ENCODE peak calls at places on chromosomes 2 and 18, in nine cellular contexts. H is stimulated activated CD4-positive, alpha-beta T cell treated with anti-CD3 and anti-CD28 coated beads, Interleukin-2, amount 100 ng/mL, for 48 hours; S is WTC11; X is Caki2; O is ecto neural progenitor cell; K is neural crest cell; Z is DMS 273 treated with DMSO at 0.1 percent for 48 hours; J is stomach; F is occipital lobe. D is an unnamed sample.
A peak's percentile ranks its signal among the peaks of the same experiment; 100 is the strongest.

GRCh38 chr2:59957539-59957938 is 595.9 kb downstream of the BCL11A start:
- DNase-seq in H (no peak), S (no peak), X (no peak), O (no peak), K (no peak), Z (no peak), J (no peak), F (no peak), D (no peak)

GRCh38 chr2:68721482-68722071 is 13.0 kb upstream of the ARHGAP25 start:
- DNase-seq in H (no peak), S (no peak), X (no peak), O (no peak), K (no peak), Z (no peak), J (peak; percentile 60), F (no peak), D (no peak)

GRCh38 chr18:8912348-8913057 is 190.0 kb upstream of the NDUFV2 start:
- DNase-seq in H (no peak), S (peak; percentile 21), X (no peak), O (no peak), K (no peak), Z (peak; percentile 40), J (no peak), F (no peak), D (no peak)

GRCh38 chr18:36583155-36583745 is 245.6 kb downstream of the TPGS2 start:
- DNase-seq in H (no peak), S (peak; percentile 72), X (peak; percentile 2), O (peak; percentile 81), K (peak; percentile 23), Z (no peak), J (no peak), F (no peak), D (no peak)

GRCh38 chr2:160292225-160292624 is 92.2 kb upstream of the ITGB6 start:
- DNase-seq in H (no peak), S (no peak), X (no peak), O (no peak), K (no peak), Z (no peak), J (no peak), F (no peak), D (peak; percentile 51)

GRCh38 chr18:3044931-3045698 is 32.2 kb upstream of the LPIN2 start:
- DNase-seq in H (no peak), S (no peak), X (no peak), O (no peak), K (no peak), Z (peak; percentile 67), J (peak; percentile 87), F (peak; percentile 12), D (no peak)

GRCh38 chr18:6751207-6751606 is 21.7 kb downstream of the ARHGAP28 start:
- DNase-seq in H (no peak), S (no peak), X (no peak), O (no peak), K (no peak), Z (no peak), J (no peak), F (no peak), D (peak; percentile 29)

GRCh38 chr2:172339431-172340010 is 87.9 kb upstream of the ITGA6 start:
- DNase-seq in H (no peak), S (no peak), X (no peak), O (no peak), K (no peak), Z (peak; percentile 38), J (no peak), F (no peak), D (no peak)

GRCh38 chr2:66478729-66479316 is 43.9 kb downstream of the MEIS1 start:
- DNase-seq in H (no peak), S (no peak), X (no peak), O (no peak), K (no peak), Z (no peak), J (no peak), F (no peak), D (no peak)

GRCh38 chr2:162056796-162057399 is 17.1 kb downstream of the DPP4 start:
- DNase-seq in H (no peak), S (no peak), X (no peak), O (no peak), K (no peak), Z (no peak), J (no peak), F (no peak), D (no peak)

GRCh38 chr18:51021226-51021965 is 8.6 kb upstream of the SMAD4 start:
- DNase-seq in H (no peak), S (no peak), X (no peak), O (no peak), K (no peak), Z (no peak), J (no peak), F (no peak), D (no peak)

GRCh38 chr2:207926133-207927076 is 98.9 kb downstream of the PLEKHM3 start:
- DNase-seq in H (no peak), S (no peak), X (no peak), O (no peak), K (no peak), Z (no peak), J (no peak), F (no peak), D (peak; percentile 61)

GRCh38 chr2:199982444-199982843 is 27.1 kb downstream of the MAIP1 start:
- DNase-seq in H (no peak), S (no peak), X (no peak), O (no peak), K (no peak), Z (no peak), J (no peak), F (no peak), D (no peak)

GRCh38 chr2:42168459-42169099 is 574 bp upstream of the EML4 start:
- DNase-seq in H (no peak), S (no peak), X (no peak), O (no peak), K (no peak), Z (no peak), J (no peak), F (no peak), D (no peak)

GRCh38 chr2:16607306-16607705 is 58.3 kb downstream of the CYRIA start:
- DNase-seq in H (no peak), S (no peak), X (no peak), O (no peak), K (no peak), Z (no peak), J (no peak), F (no peak), D (no peak)

GRCh38 chr2:105744909-105745853 is at the start of gene NCK2:
- DNase-seq in H (no peak), S (peak; percentile 44), X (peak; percentile 29), O (peak; percentile 71), K (peak; percentile 41), Z (no peak), J (peak; percentile 34), F (no peak), D (peak; percentile 44)

GRCh38 chr2:149470046-149470445 is 117.5 kb downstream of the MMADHC start:
- DNase-seq in H (no peak), S (no peak), X (no peak), O (no peak), K (no peak), Z (no peak), J (no peak), F (no peak), D (no peak)

GRCh38 chr2:85712849-85713612 is 18.9 kb downstream of the GNLY start:
- DNase-seq in H (no peak), S (no peak), X (no peak), O (peak; percentile 28), K (no peak), Z (no peak), J (peak; percentile 86), F (no peak), D (peak; percentile 70)

GRCh38 chr2:48356701-48357322 is 173.1 kb upstream of the STON1 start:
- DNase-seq in H (no peak), S (no peak), X (no peak), O (no peak), K (no peak), Z (no peak), J (no peak), F (no peak), D (peak; percentile 85)

GRCh38 chr2:953975-954686 is 3.5 kb downstream of the SNTG2 start:
- DNase-seq in H (no peak), S (no peak), X (peak; percentile 27), O (no peak), K (no peak), Z (no peak), J (no peak), F (no peak), D (no peak)

GRCh38 chr2:240903191-240904060 is 2.7 kb upstream of the CROCC2 start:
- DNase-seq in H (no peak), S (no peak), X (no peak), O (no peak), K (no peak), Z (no peak), J (no peak), F (no peak), D (no peak)

GRCh38 chr2:23249348-23249747 is 135.6 kb upstream of the KLHL29 start:
- DNase-seq in H (no peak), S (no peak), X (no peak), O (no peak), K (no peak), Z (no peak), J (no peak), F (no peak), D (no peak)

GRCh38 chr2:109376796-109377495 is 236.8 kb downstream of the SEPTIN10 start:
- DNase-seq in H (no peak), S (no peak), X (no peak), O (peak; percentile 27), K (no peak), Z (no peak), J (peak; percentile 21), F (no peak), D (no peak)

GRCh38 chr2:23412556-23413155 is 27.7 kb downstream of the KLHL29 start:
- DNase-seq in H (no peak), S (no peak), X (no peak), O (peak; percentile 14), K (no peak), Z (no peak), J (no peak), F (no peak), D (peak; percentile 89)